ENCODE peak calls at places on chromosomes 3 and 15, in seven cellular contexts. M, L, C, J, G, A and X are unnamed samples.
A peak's percentile ranks its signal among the peaks of the same experiment; 100 is the strongest.

GRCh38 chr3:196970547-196971093 is 2.0 kb upstream of the PIGZ start:
- DNase-seq in M (no peak), L (no peak), C (no peak), J (no peak), G (no peak), A (no peak), X (no peak)

GRCh38 chr15:90637693-90638092 is 79.5 kb upstream of the BLM start:
- DNase-seq in M (no peak), L (no peak), C (peak; percentile 13), J (no peak), G (no peak), A (no peak), X (no peak)

GRCh38 chr3:37905346-37905745 is 43.7 kb downstream of the CTDSPL start:
- DNase-seq in M (no peak), L (no peak), C (no peak), J (no peak), G (no peak), A (no peak), X (no peak)

GRCh38 chr3:145134738-145135137 is 1026.2 kb downstream of the PLOD2 start:
- DNase-seq in M (no peak), L (no peak), C (no peak), J (no peak), G (no peak), A (no peak), X (no peak)

GRCh38 chr3:109923431-109923830 is 586.1 kb upstream of the DPPA4 start:
- DNase-seq in M (no peak), L (no peak), C (no peak), J (no peak), G (no peak), A (no peak), X (no peak)

GRCh38 chr15:62515696-62516395 is 350.8 kb upstream of the C2CD4B start:
- DNase-seq in M (no peak), L (no peak), C (no peak), J (no peak), G (no peak), A (no peak), X (no peak)

GRCh38 chr3:155854147-155854940 is at the start of gene SLC33A1:
- DNase-seq in M (peak; percentile 97), L (peak; percentile 95), C (peak; percentile 97), J (peak; percentile 98), G (peak; percentile 99), A (peak; percentile 100), X (peak; percentile 74)

GRCh38 chr15:36550650-36551049 is 28.8 kb upstream of the CDIN1 start:
- DNase-seq in M (no peak), L (no peak), C (no peak), J (no peak), G (no peak), A (no peak), X (no peak)

GRCh38 chr3:127019449-127019848 is 36.5 kb downstream of the PLXNA1 start:
- DNase-seq in M (no peak), L (no peak), C (no peak), J (no peak), G (no peak), A (no peak), X (no peak)

GRCh38 chr15:25248583-25249235 is 190.1 kb downstream of the UBE3A start:
- DNase-seq in M (no peak), L (no peak), C (no peak), J (no peak), G (no peak), A (peak; percentile 24), X (no peak)

GRCh38 chr3:101292027-101292426 is 28.3 kb downstream of the IMPG2 start:
- DNase-seq in M (no peak), L (no peak), C (no peak), J (no peak), G (no peak), A (no peak), X (no peak)

GRCh38 chr3:23668430-23668904 is 137.3 kb upstream of the UBE2E1 start:
- DNase-seq in M (no peak), L (no peak), C (no peak), J (no peak), G (no peak), A (no peak), X (no peak)

GRCh38 chr15:51672100-51672731 is 9.1 kb upstream of the SCG3 start:
- DNase-seq in M (no peak), L (no peak), C (no peak), J (no peak), G (no peak), A (no peak), X (no peak)